ENCODE peak calls at places on chromosomes 13 and 19, in seven cellular contexts. V is PC-3, C is MM.1S, M is heart right ventricle, U is neural crest cell, G is GM10248, E is AG10803. H is an unnamed sample.

GRCh38 chr13:79749985-79750551 is 269.1 kb downstream of the NDFIP2 start:
- DNase-seq in V (peak), C (no peak), M (peak), U (no peak), G (no peak), E (peak), H (no peak)

GRCh38 chr13:51275101-51275500 is 52.9 kb downstream of the FAM124A start:
- DNase-seq in V (no peak), C (no peak), M (no peak), U (no peak), G (no peak), E (no peak), H (no peak)

GRCh38 chr13:98976941-98977340 is 923 bp downstream of the DOCK9 start:
- DNase-seq in V (no peak), C (no peak), M (no peak), U (no peak), G (no peak), E (peak), H (no peak)

GRCh38 chr19:1683869-1684572 is 31.6 kb upstream of the TCF3 start:
- DNase-seq in V (no peak), C (no peak), M (no peak), U (no peak), G (no peak), E (no peak), H (no peak)

GRCh38 chr19:45097776-45098520 is 5.0 kb downstream of the PPP1R37 start:
- DNase-seq in V (peak), C (no peak), M (no peak), U (no peak), G (no peak), E (peak), H (no peak)

GRCh38 chr19:48812094-48812929 is 1.5 kb upstream of the BCAT2 start:
- DNase-seq in V (peak), C (peak), M (peak), U (peak), G (peak), E (peak), H (no peak)

GRCh38 chr19:43308244-43308815 is 39.0 kb upstream of the PSG9 start:
- DNase-seq in V (no peak), C (no peak), M (no peak), U (no peak), G (no peak), E (no peak), H (no peak)

GRCh38 chr13:44004881-44005280 is 125.2 kb downstream of the LACC1 start:
- DNase-seq in V (peak), C (no peak), M (no peak), U (no peak), G (no peak), E (peak), H (no peak)

GRCh38 chr19:33492090-33492489 is 29.5 kb downstream of the PEPD start:
- DNase-seq in V (no peak), C (no peak), M (no peak), U (no peak), G (no peak), E (no peak), H (no peak)

GRCh38 chr19:19860756-19861390 is 4.8 kb upstream of the ZNF253 start:
- DNase-seq in V (no peak), C (peak), M (no peak), U (no peak), G (peak), E (no peak), H (peak)

GRCh38 chr19:7857727-7858701 is 16.2 kb downstream of the PRR36 start:
- DNase-seq in V (no peak), C (no peak), M (no peak), U (peak), G (no peak), E (no peak), H (no peak)

GRCh38 chr13:20099319-20099718 is 61.5 kb downstream of the GJA3 start:
- DNase-seq in V (no peak), C (no peak), M (no peak), U (no peak), G (no peak), E (no peak), H (no peak)

GRCh38 chr13:110123041-110123809 is 183.7 kb downstream of the COL4A1 start:
- DNase-seq in V (no peak), C (no peak), M (no peak), U (no peak), G (no peak), E (no peak), H (no peak)

GRCh38 chr19:53394974-53395839 is at the start of gene ZNF765:
- DNase-seq in V (peak), C (peak), M (peak), U (peak), G (peak), E (peak), H (peak)

GRCh38 chr19:53388904-53389303 is 6.0 kb upstream of the ZNF765 start:
- DNase-seq in V (peak), C (no peak), M (no peak), U (no peak), G (no peak), E (no peak), H (no peak)

GRCh38 chr19:53389591-53390377 is 5.2 kb upstream of the ZNF765 start:
- DNase-seq in V (no peak), C (no peak), M (no peak), U (no peak), G (no peak), E (no peak), H (no peak)

GRCh38 chr19:53394522-53394973 is 401 bp upstream of the ZNF765 start:
- DNase-seq in V (peak), C (no peak), M (peak), U (no peak), G (peak), E (peak), H (peak)
- TF ChIP-seq CTCF in V (no peak), C (no peak), M (no peak), U (no peak), G (no peak), E (no peak), H (no peak)

DNA sequence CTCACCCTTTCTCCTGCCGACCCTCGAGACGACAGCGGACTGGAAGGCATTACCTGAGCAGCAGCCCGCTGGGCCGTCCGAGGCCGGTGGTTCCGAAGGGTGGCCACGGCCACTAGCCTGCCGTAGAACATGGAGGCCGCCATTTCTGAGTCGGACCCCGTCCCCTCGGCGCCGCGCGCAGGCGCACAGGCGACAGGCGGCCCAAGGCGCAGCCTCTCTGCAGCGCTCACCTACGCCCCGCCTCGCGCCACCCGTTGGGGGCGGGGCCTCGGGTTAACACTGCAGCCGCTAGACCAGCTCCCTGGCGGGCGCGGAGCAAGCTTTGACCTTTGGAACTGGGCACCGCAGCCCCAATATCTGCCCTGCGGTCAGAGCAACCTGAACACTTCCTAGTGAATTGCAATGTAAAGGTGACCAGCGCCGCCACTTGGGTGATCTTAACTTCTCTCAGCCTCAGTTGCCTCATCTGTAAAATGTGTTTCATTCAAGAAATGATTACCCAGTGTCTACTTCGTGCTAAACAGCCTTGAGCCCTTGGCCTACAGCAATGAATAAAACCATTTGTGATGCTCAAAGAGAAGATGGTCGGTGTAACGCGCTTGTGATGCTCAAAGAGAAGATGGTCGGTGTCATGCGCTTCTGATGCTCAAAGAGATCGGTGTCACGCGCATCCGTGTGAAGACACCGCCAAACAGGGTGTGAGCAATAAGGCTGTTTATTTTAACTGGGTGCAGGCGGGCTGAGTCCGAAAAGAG is at the start of gene SUCLA2:
- DNase-seq in V (peak), C (peak), M (peak), U (peak), G (peak), E (peak), H (peak)
- TF ChIP-seq CTCF in V (no peak), C (no peak), M (no peak), U (no peak), G (no peak), E (no peak), H (no peak)

GRCh38 chr13:53382008-53382407 is 353.4 kb downstream of the OLFM4 start:
- DNase-seq in V (no peak), C (no peak), M (no peak), U (no peak), G (no peak), E (no peak), H (no peak)
- TF ChIP-seq CTCF in V (no peak), C (no peak), M (no peak), U (no peak), G (no peak), E (no peak), H (no peak)

GRCh38 chr13:114043421-114044053 is 69.7 kb upstream of the C13orf46 start:
- DNase-seq in V (no peak), C (no peak), M (no peak), U (no peak), G (no peak), E (peak), H (no peak)
- TF ChIP-seq CTCF in V (no peak), C (no peak), M (no peak), U (no peak), G (peak), E (peak), H (no peak)

DNA sequence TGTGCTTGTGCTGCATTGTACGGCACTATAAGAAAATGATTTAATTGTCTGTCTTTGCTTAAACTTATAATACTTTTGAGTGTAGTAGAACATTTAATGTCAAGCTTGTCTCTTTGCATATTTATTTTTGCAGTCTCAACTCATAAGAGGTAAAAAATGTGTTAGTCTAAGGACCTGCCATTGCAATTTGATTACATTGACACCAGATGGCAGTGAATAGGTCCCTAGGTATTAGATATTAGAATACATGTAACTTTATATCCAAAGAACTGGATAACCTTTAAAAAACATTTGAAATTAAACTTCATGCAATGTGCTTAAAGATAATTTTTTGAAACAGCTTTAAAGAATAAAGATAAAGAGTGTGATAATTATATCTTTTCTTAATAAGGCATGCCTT is 1421.3 kb downstream of the OLFM4 start:
- DNase-seq in V (peak), C (no peak), M (no peak), U (no peak), G (no peak), E (no peak), H (no peak)
- TF ChIP-seq CTCF in V (peak), C (peak), M (no peak), U (peak), G (no peak), E (no peak), H (no peak)

DNA sequence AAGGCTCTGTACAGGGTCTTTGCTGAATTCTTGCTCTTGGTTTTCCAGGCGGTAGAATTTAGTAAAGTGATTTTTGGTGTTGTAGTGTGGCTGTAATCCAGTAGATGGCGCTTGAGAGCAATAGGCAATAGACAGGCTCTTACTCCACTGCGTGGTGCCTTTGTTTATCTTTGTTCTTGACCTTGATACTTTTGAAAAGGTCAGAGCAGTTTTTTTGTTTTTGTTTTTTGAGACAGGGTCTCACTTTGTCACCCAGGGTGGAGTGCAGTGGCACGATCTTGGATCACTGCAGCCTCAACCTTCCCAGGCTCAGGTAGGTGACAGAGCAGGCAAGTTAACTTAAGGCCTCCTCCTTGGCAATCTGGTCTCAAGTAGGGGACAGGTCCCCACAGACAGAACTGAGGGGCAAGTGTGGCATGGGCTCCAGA is 12.2 kb upstream of the LILRA5 start:
- DNase-seq in V (peak), C (peak), M (no peak), U (peak), G (peak), E (peak), H (peak)
- TF ChIP-seq CTCF in V (peak), C (peak), M (peak), U (peak), G (peak), E (peak), H (peak)

GRCh38 chr19:13039211-13039789 is 44.0 kb downstream of the NFIX start:
- DNase-seq in V (no peak), C (no peak), M (no peak), U (no peak), G (no peak), E (no peak), H (no peak)

GRCh38 chr19:13037161-13037560 is 41.9 kb downstream of the NFIX start:
- DNase-seq in V (peak), C (no peak), M (no peak), U (no peak), G (no peak), E (peak), H (no peak)

GRCh38 chr19:13037718-13038117 is 42.4 kb downstream of the NFIX start:
- DNase-seq in V (no peak), C (no peak), M (no peak), U (no peak), G (no peak), E (no peak), H (no peak)

GRCh38 chr19:13040232-13040915 is 45.1 kb downstream of the NFIX start:
- DNase-seq in V (no peak), C (no peak), M (no peak), U (no peak), G (no peak), E (peak), H (no peak)

GRCh38 chr19:13038306-13039210 is 43.3 kb downstream of the NFIX start:
- DNase-seq in V (no peak), C (no peak), M (no peak), U (no peak), G (no peak), E (no peak), H (no peak)
- TF ChIP-seq CTCF in V (peak), C (no peak), M (no peak), U (no peak), G (peak), E (no peak), H (no peak)

H was measured in natural killer cell.